ENCODE peak calls at places on chromosome 20, in eight cellular contexts. One of them, this sample, is unnamed. For H3K27me3, the result is how much of the 10 kb centered on the place peaks cover.

GRCh38 chr20:46293084-46293483 is 15.2 kb downstream of the CDH22 start:
- DNase-seq in ovary: no peak
- DNase-seq in SK-N-SH: no peak
- DNase-seq in sigmoid colon: no peak
- DNase-seq in transverse colon: no peak
- DNase-seq in tibial nerve: no peak
- DNase-seq in H1: no peak
- DNase-seq in upper lobe of left lung: no peak
- DNase-seq in this sample: no peak

GRCh38 chr20:4592316-4593148 is 129.2 kb upstream of the PRND start:
- DNase-seq in ovary: peak
- DNase-seq in SK-N-SH: peak
- DNase-seq in sigmoid colon: no peak
- DNase-seq in transverse colon: peak
- DNase-seq in tibial nerve: no peak
- DNase-seq in H1: peak
- DNase-seq in upper lobe of left lung: peak
- DNase-seq in this sample: no peak

GRCh38 chr20:56504373-56505005 is 20.1 kb upstream of the FAM209A start:
- DNase-seq in ovary: no peak
- DNase-seq in SK-N-SH: peak
- DNase-seq in sigmoid colon: no peak
- DNase-seq in transverse colon: no peak
- DNase-seq in tibial nerve: no peak
- DNase-seq in H1: peak
- DNase-seq in upper lobe of left lung: no peak
- DNase-seq in this sample: no peak

GRCh38 chr20:61710108-61710507 is 355.6 kb downstream of the TAF4 start:
- DNase-seq in ovary: no peak
- DNase-seq in SK-N-SH: no peak
- DNase-seq in sigmoid colon: no peak
- DNase-seq in transverse colon: no peak
- DNase-seq in tibial nerve: no peak
- DNase-seq in H1: no peak
- DNase-seq in upper lobe of left lung: no peak
- DNase-seq in this sample: no peak

GRCh38 chr20:5073154-5074049 is 46.4 kb downstream of the PCNA start:
- DNase-seq in ovary: peak
- DNase-seq in SK-N-SH: peak
- DNase-seq in sigmoid colon: peak
- DNase-seq in transverse colon: peak
- DNase-seq in tibial nerve: peak
- DNase-seq in H1: peak
- DNase-seq in upper lobe of left lung: peak
- DNase-seq in this sample: no peak

GRCh38 chr20:62668441-62669027 is 26.2 kb downstream of the SLCO4A1 start:
- DNase-seq in ovary: peak
- DNase-seq in SK-N-SH: peak
- DNase-seq in sigmoid colon: peak
- DNase-seq in transverse colon: peak
- DNase-seq in tibial nerve: peak
- DNase-seq in H1: peak
- DNase-seq in upper lobe of left lung: no peak
- DNase-seq in this sample: no peak

GRCh38 chr20:62227977-62228958 is 8.2 kb upstream of the HRH3 start:
- DNase-seq in ovary: no peak
- DNase-seq in SK-N-SH: peak
- DNase-seq in sigmoid colon: no peak
- DNase-seq in transverse colon: peak
- DNase-seq in tibial nerve: no peak
- DNase-seq in H1: no peak
- DNase-seq in upper lobe of left lung: no peak
- DNase-seq in this sample: no peak

GRCh38 chr20:12927489-12927888 is 81.3 kb upstream of the SPTLC3 start:
- DNase-seq in ovary: no peak
- DNase-seq in SK-N-SH: no peak
- DNase-seq in sigmoid colon: no peak
- DNase-seq in transverse colon: no peak
- DNase-seq in tibial nerve: no peak
- DNase-seq in H1: no peak
- DNase-seq in upper lobe of left lung: no peak
- DNase-seq in this sample: no peak

GRCh38 chr20:63230800-63231268 is 4.9 kb upstream of the BIRC7 start:
- DNase-seq in ovary: peak
- DNase-seq in SK-N-SH: peak
- DNase-seq in sigmoid colon: peak
- DNase-seq in transverse colon: peak
- DNase-seq in tibial nerve: peak
- DNase-seq in H1: peak
- DNase-seq in upper lobe of left lung: no peak
- DNase-seq in this sample: no peak

GRCh38 chr20:10653593-10654288 is 20.1 kb downstream of the JAG1 start:
- DNase-seq in ovary: no peak
- DNase-seq in SK-N-SH: no peak
- DNase-seq in sigmoid colon: peak
- DNase-seq in transverse colon: peak
- DNase-seq in tibial nerve: no peak
- DNase-seq in H1: no peak
- DNase-seq in upper lobe of left lung: no peak
- DNase-seq in this sample: no peak

GRCh38 chr20:1326031-1326930 is 2.7 kb downstream of the SDCBP2 start:
- DNase-seq in ovary: peak
- DNase-seq in SK-N-SH: no peak
- DNase-seq in sigmoid colon: peak
- DNase-seq in transverse colon: peak
- DNase-seq in tibial nerve: no peak
- DNase-seq in H1: no peak
- DNase-seq in upper lobe of left lung: no peak
- DNase-seq in this sample: peak

GRCh38 chr20:62461157-62461556 is 14.6 kb downstream of the GATA5 start:
- DNase-seq in ovary: no peak
- DNase-seq in SK-N-SH: no peak
- DNase-seq in sigmoid colon: no peak
- DNase-seq in transverse colon: peak
- DNase-seq in tibial nerve: no peak
- DNase-seq in H1: no peak
- DNase-seq in upper lobe of left lung: peak
- DNase-seq in this sample: no peak

GRCh38 chr20:53743607-53744260 is 150.1 kb upstream of the ZNF217 start:
- DNase-seq in ovary: no peak
- DNase-seq in SK-N-SH: no peak
- DNase-seq in sigmoid colon: no peak
- DNase-seq in transverse colon: no peak
- DNase-seq in tibial nerve: no peak
- DNase-seq in H1: no peak
- DNase-seq in upper lobe of left lung: no peak
- DNase-seq in this sample: no peak

GRCh38 chr20:24096256-24096655 is 107.7 kb upstream of the GGTLC1 start:
- DNase-seq in ovary: no peak
- DNase-seq in SK-N-SH: no peak
- DNase-seq in sigmoid colon: no peak
- DNase-seq in transverse colon: no peak
- DNase-seq in tibial nerve: no peak
- DNase-seq in H1: no peak
- DNase-seq in upper lobe of left lung: no peak
- DNase-seq in this sample: no peak
- TF ChIP-seq EP300 in ovary: no peak
- TF ChIP-seq EP300 in SK-N-SH: no peak
- TF ChIP-seq EP300 in sigmoid colon: no peak
- TF ChIP-seq EP300 in transverse colon: no peak
- TF ChIP-seq EP300 in tibial nerve: no peak
- TF ChIP-seq EP300 in H1: no peak
- TF ChIP-seq EP300 in upper lobe of left lung: no peak
- TF ChIP-seq EP300 in this sample: no peak

GRCh38 chr20:21707999-21708737 is 2.7 kb downstream of the PAX1 start:
- DNase-seq in ovary: no peak
- DNase-seq in SK-N-SH: no peak
- DNase-seq in sigmoid colon: no peak
- DNase-seq in transverse colon: no peak
- DNase-seq in tibial nerve: no peak
- DNase-seq in H1: no peak
- DNase-seq in upper lobe of left lung: no peak
- DNase-seq in this sample: no peak

GRCh38 chr20:21708738-21709534 is 3.5 kb downstream of the PAX1 start:
- DNase-seq in ovary: no peak
- DNase-seq in SK-N-SH: no peak
- DNase-seq in sigmoid colon: no peak
- DNase-seq in transverse colon: no peak
- DNase-seq in tibial nerve: no peak
- DNase-seq in H1: no peak
- DNase-seq in upper lobe of left lung: peak
- DNase-seq in this sample: no peak

GRCh38 chr20:21706345-21707195 is 1.1 kb downstream of the PAX1 start:
- DNase-seq in ovary: no peak
- DNase-seq in SK-N-SH: no peak
- DNase-seq in sigmoid colon: no peak
- DNase-seq in transverse colon: no peak
- DNase-seq in tibial nerve: no peak
- DNase-seq in H1: no peak
- DNase-seq in upper lobe of left lung: peak
- DNase-seq in this sample: no peak

GRCh38 chr20:21705466-21706344 is at the start of gene PAX1:
- DNase-seq in ovary: no peak
- DNase-seq in SK-N-SH: no peak
- DNase-seq in sigmoid colon: no peak
- DNase-seq in transverse colon: no peak
- DNase-seq in tibial nerve: no peak
- DNase-seq in H1: no peak
- DNase-seq in upper lobe of left lung: peak
- DNase-seq in this sample: no peak

GRCh38 chr20:21707267-21707666 is 1.8 kb downstream of the PAX1 start:
- DNase-seq in ovary: no peak
- DNase-seq in SK-N-SH: no peak
- DNase-seq in sigmoid colon: no peak
- DNase-seq in transverse colon: no peak
- DNase-seq in tibial nerve: no peak
- DNase-seq in H1: no peak
- DNase-seq in upper lobe of left lung: no peak
- DNase-seq in this sample: no peak
- H3K27me3 ChIP-seq in ovary: under half
- H3K27me3 ChIP-seq in SK-N-SH: half or more
- H3K27me3 ChIP-seq in sigmoid colon: half or more
- H3K27me3 ChIP-seq in transverse colon: half or more
- H3K27me3 ChIP-seq in tibial nerve: half or more
- H3K27me3 ChIP-seq in H1: half or more
- H3K27me3 ChIP-seq in upper lobe of left lung: under half
- H3K27me3 ChIP-seq in this sample: half or more

DNA sequence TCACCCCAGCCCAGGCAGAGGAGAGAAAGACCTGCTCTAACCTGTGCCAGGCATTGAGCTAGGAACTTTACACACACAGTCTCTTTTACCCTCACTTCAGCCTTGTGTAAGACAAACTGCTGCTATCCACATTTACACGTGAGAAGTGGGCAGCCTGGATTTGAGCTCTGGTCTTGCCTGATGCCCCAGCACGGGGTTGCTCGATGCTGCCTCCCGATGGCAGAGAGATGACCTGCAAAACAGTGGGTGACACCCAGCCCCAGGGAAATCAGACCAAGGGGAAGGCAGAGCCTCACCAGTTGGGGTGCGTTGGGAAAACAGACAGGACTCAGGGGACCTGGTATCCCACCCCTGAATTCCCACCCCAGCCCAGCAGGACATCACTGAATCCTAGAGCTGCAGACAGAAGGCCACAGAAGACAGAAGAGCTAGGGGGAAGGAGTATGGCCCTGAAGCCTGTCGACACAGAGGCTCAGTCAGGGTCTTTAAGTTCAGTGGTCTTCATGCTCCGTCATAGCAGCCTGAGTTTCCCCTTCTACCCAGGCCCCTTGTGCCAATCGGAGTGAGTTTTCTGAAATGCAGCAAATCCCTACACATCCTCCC is 990 bp downstream of the BPI start:
- DNase-seq in ovary: no peak
- DNase-seq in SK-N-SH: peak
- DNase-seq in sigmoid colon: no peak
- DNase-seq in transverse colon: no peak
- DNase-seq in tibial nerve: no peak
- DNase-seq in H1: peak
- DNase-seq in upper lobe of left lung: no peak
- DNase-seq in this sample: no peak
- TF ChIP-seq EP300 in ovary: no peak
- TF ChIP-seq EP300 in SK-N-SH: no peak
- TF ChIP-seq EP300 in sigmoid colon: no peak
- TF ChIP-seq EP300 in transverse colon: no peak
- TF ChIP-seq EP300 in tibial nerve: no peak
- TF ChIP-seq EP300 in H1: no peak
- TF ChIP-seq EP300 in upper lobe of left lung: no peak
- TF ChIP-seq EP300 in this sample: no peak

GRCh38 chr20:58224974-58225373 is 3.5 kb downstream of the ANKRD60 start:
- DNase-seq in ovary: no peak
- DNase-seq in SK-N-SH: no peak
- DNase-seq in sigmoid colon: peak
- DNase-seq in transverse colon: no peak
- DNase-seq in tibial nerve: no peak
- DNase-seq in H1: no peak
- DNase-seq in upper lobe of left lung: no peak
- DNase-seq in this sample: no peak
- H3K27me3 ChIP-seq in ovary: under half
- H3K27me3 ChIP-seq in SK-N-SH: under half
- H3K27me3 ChIP-seq in sigmoid colon: under half
- H3K27me3 ChIP-seq in transverse colon: half or more
- H3K27me3 ChIP-seq in tibial nerve: half or more
- H3K27me3 ChIP-seq in H1: under half
- H3K27me3 ChIP-seq in upper lobe of left lung: under half
- H3K27me3 ChIP-seq in this sample: under half

GRCh38 chr20:40954521-40955165 is 74.0 kb upstream of the TOP1 start:
- DNase-seq in ovary: no peak
- DNase-seq in SK-N-SH: no peak
- DNase-seq in sigmoid colon: peak
- DNase-seq in transverse colon: no peak
- DNase-seq in tibial nerve: no peak
- DNase-seq in H1: peak
- DNase-seq in upper lobe of left lung: no peak
- DNase-seq in this sample: peak
- TF ChIP-seq EP300 in ovary: no peak
- TF ChIP-seq EP300 in SK-N-SH: no peak
- TF ChIP-seq EP300 in sigmoid colon: no peak
- TF ChIP-seq EP300 in transverse colon: no peak
- TF ChIP-seq EP300 in tibial nerve: no peak
- TF ChIP-seq EP300 in H1: no peak
- TF ChIP-seq EP300 in upper lobe of left lung: no peak
- TF ChIP-seq EP300 in this sample: no peak

GRCh38 chr20:51463560-51463959 is 79.0 kb downstream of the NFATC2 start:
- DNase-seq in ovary: no peak
- DNase-seq in SK-N-SH: no peak
- DNase-seq in sigmoid colon: no peak
- DNase-seq in transverse colon: no peak
- DNase-seq in tibial nerve: no peak
- DNase-seq in H1: no peak
- DNase-seq in upper lobe of left lung: no peak
- DNase-seq in this sample: no peak
- H3K27me3 ChIP-seq in ovary: under half
- H3K27me3 ChIP-seq in SK-N-SH: under half
- H3K27me3 ChIP-seq in sigmoid colon: under half
- H3K27me3 ChIP-seq in transverse colon: under half
- H3K27me3 ChIP-seq in tibial nerve: under half
- H3K27me3 ChIP-seq in H1: under half
- H3K27me3 ChIP-seq in upper lobe of left lung: under half
- H3K27me3 ChIP-seq in this sample: under half

This sample was measured in esophagus muscularis mucosa.